ENCODE peak calls at places on chromosome X, in eight cellular contexts. One of them, this sample, is unnamed.

GRCh38 chrX:133402042-133402453 is 13.2 kb downstream of the GPC4 start:
- DNase-seq in suprapubic skin: no peak
- DNase-seq in RWPE1: no peak
- DNase-seq in choroid plexus epithelial cell: peak
- DNase-seq in lower lobe of right lung: no peak
- DNase-seq in heart right ventricle: no peak
- DNase-seq in HCT116: no peak
- DNase-seq in IMR-90: peak
- DNase-seq in this sample: no peak

GRCh38 chrX:41184312-41184711 is 99.1 kb downstream of the USP9X start:
- DNase-seq in suprapubic skin: no peak
- DNase-seq in RWPE1: no peak
- DNase-seq in choroid plexus epithelial cell: no peak
- DNase-seq in lower lobe of right lung: no peak
- DNase-seq in heart right ventricle: no peak
- DNase-seq in HCT116: no peak
- DNase-seq in IMR-90: no peak
- DNase-seq in this sample: no peak

GRCh38 chrX:19085975-19086772 is 36.1 kb downstream of the ADGRG2 start:
- DNase-seq in suprapubic skin: no peak
- DNase-seq in RWPE1: no peak
- DNase-seq in choroid plexus epithelial cell: no peak
- DNase-seq in lower lobe of right lung: peak
- DNase-seq in heart right ventricle: no peak
- DNase-seq in HCT116: no peak
- DNase-seq in IMR-90: no peak
- DNase-seq in this sample: peak

GRCh38 chrX:23959781-23960180 is 52.0 kb downstream of the CXorf58 start:
- DNase-seq in suprapubic skin: no peak
- DNase-seq in RWPE1: no peak
- DNase-seq in choroid plexus epithelial cell: no peak
- DNase-seq in lower lobe of right lung: no peak
- DNase-seq in heart right ventricle: no peak
- DNase-seq in HCT116: no peak
- DNase-seq in IMR-90: no peak
- DNase-seq in this sample: peak

GRCh38 chrX:111098874-111099273 is 2.9 kb downstream of the PAK3 start:
- DNase-seq in suprapubic skin: no peak
- DNase-seq in RWPE1: no peak
- DNase-seq in choroid plexus epithelial cell: peak
- DNase-seq in lower lobe of right lung: peak
- DNase-seq in heart right ventricle: peak
- DNase-seq in HCT116: peak
- DNase-seq in IMR-90: peak
- DNase-seq in this sample: no peak

GRCh38 chrX:30831082-30831481 is 58.0 kb downstream of the TAB3 start:
- DNase-seq in suprapubic skin: no peak
- DNase-seq in RWPE1: no peak
- DNase-seq in choroid plexus epithelial cell: no peak
- DNase-seq in lower lobe of right lung: no peak
- DNase-seq in heart right ventricle: no peak
- DNase-seq in HCT116: no peak
- DNase-seq in IMR-90: no peak
- DNase-seq in this sample: no peak

GRCh38 chrX:42220083-42220482 is 296.7 kb upstream of the CASK start:
- DNase-seq in suprapubic skin: no peak
- DNase-seq in RWPE1: no peak
- DNase-seq in choroid plexus epithelial cell: no peak
- DNase-seq in lower lobe of right lung: no peak
- DNase-seq in heart right ventricle: no peak
- DNase-seq in HCT116: no peak
- DNase-seq in IMR-90: no peak
- DNase-seq in this sample: no peak

GRCh38 chrX:18733273-18733672 is 25.8 kb downstream of the PPEF1 start:
- DNase-seq in suprapubic skin: no peak
- DNase-seq in RWPE1: no peak
- DNase-seq in choroid plexus epithelial cell: no peak
- DNase-seq in lower lobe of right lung: no peak
- DNase-seq in heart right ventricle: no peak
- DNase-seq in HCT116: no peak
- DNase-seq in IMR-90: no peak
- DNase-seq in this sample: no peak

GRCh38 chrX:19740744-19741143 is 146.7 kb downstream of the SH3KBP1 start:
- DNase-seq in suprapubic skin: no peak
- DNase-seq in RWPE1: no peak
- DNase-seq in choroid plexus epithelial cell: no peak
- DNase-seq in lower lobe of right lung: no peak
- DNase-seq in heart right ventricle: no peak
- DNase-seq in HCT116: no peak
- DNase-seq in IMR-90: no peak
- DNase-seq in this sample: no peak

GRCh38 chrX:68146054-68146453 is 287.2 kb downstream of the OPHN1 start:
- DNase-seq in suprapubic skin: no peak
- DNase-seq in RWPE1: peak
- DNase-seq in choroid plexus epithelial cell: peak
- DNase-seq in lower lobe of right lung: no peak
- DNase-seq in heart right ventricle: no peak
- DNase-seq in HCT116: peak
- DNase-seq in IMR-90: peak
- DNase-seq in this sample: no peak

GRCh38 chrX:44343412-44343942 is at the start of gene EFHC2:
- DNase-seq in suprapubic skin: no peak
- DNase-seq in RWPE1: no peak
- DNase-seq in choroid plexus epithelial cell: peak
- DNase-seq in lower lobe of right lung: peak
- DNase-seq in heart right ventricle: peak
- DNase-seq in HCT116: no peak
- DNase-seq in IMR-90: no peak
- DNase-seq in this sample: peak

GRCh38 chrX:47674776-47675175 is 15.8 kb upstream of the UXT start:
- DNase-seq in suprapubic skin: no peak
- DNase-seq in RWPE1: no peak
- DNase-seq in choroid plexus epithelial cell: no peak
- DNase-seq in lower lobe of right lung: no peak
- DNase-seq in heart right ventricle: no peak
- DNase-seq in HCT116: no peak
- DNase-seq in IMR-90: no peak
- DNase-seq in this sample: no peak

GRCh38 chrX:13261348-13261747 is 58.5 kb downstream of the ATXN3L start:
- DNase-seq in suprapubic skin: no peak
- DNase-seq in RWPE1: no peak
- DNase-seq in choroid plexus epithelial cell: no peak
- DNase-seq in lower lobe of right lung: no peak
- DNase-seq in heart right ventricle: no peak
- DNase-seq in HCT116: no peak
- DNase-seq in IMR-90: no peak
- DNase-seq in this sample: no peak

GRCh38 chrX:71251456-71251973 is 2.4 kb downstream of the ZMYM3 start:
- DNase-seq in suprapubic skin: no peak
- DNase-seq in RWPE1: no peak
- DNase-seq in choroid plexus epithelial cell: peak
- DNase-seq in lower lobe of right lung: no peak
- DNase-seq in heart right ventricle: no peak
- DNase-seq in HCT116: no peak
- DNase-seq in IMR-90: no peak
- DNase-seq in this sample: no peak

GRCh38 chrX:24902808-24903207 is 113.0 kb downstream of the ARX start:
- DNase-seq in suprapubic skin: no peak
- DNase-seq in RWPE1: no peak
- DNase-seq in choroid plexus epithelial cell: peak
- DNase-seq in lower lobe of right lung: no peak
- DNase-seq in heart right ventricle: no peak
- DNase-seq in HCT116: no peak
- DNase-seq in IMR-90: peak
- DNase-seq in this sample: no peak

GRCh38 chrX:24398766-24399165 is 38.3 kb downstream of the SUPT20HL1 start:
- DNase-seq in suprapubic skin: no peak
- DNase-seq in RWPE1: peak
- DNase-seq in choroid plexus epithelial cell: no peak
- DNase-seq in lower lobe of right lung: no peak
- DNase-seq in heart right ventricle: no peak
- DNase-seq in HCT116: no peak
- DNase-seq in IMR-90: no peak
- DNase-seq in this sample: no peak

GRCh38 chrX:31126205-31126604 is 54.4 kb upstream of the FTHL17 start:
- DNase-seq in suprapubic skin: no peak
- DNase-seq in RWPE1: no peak
- DNase-seq in choroid plexus epithelial cell: peak
- DNase-seq in lower lobe of right lung: no peak
- DNase-seq in heart right ventricle: no peak
- DNase-seq in HCT116: no peak
- DNase-seq in IMR-90: peak
- DNase-seq in this sample: no peak

GRCh38 chrX:105211051-105211575 is 9.4 kb downstream of the TEX13A start:
- DNase-seq in suprapubic skin: no peak
- DNase-seq in RWPE1: no peak
- DNase-seq in choroid plexus epithelial cell: no peak
- DNase-seq in lower lobe of right lung: no peak
- DNase-seq in heart right ventricle: no peak
- DNase-seq in HCT116: no peak
- DNase-seq in IMR-90: no peak
- DNase-seq in this sample: no peak

DNA sequence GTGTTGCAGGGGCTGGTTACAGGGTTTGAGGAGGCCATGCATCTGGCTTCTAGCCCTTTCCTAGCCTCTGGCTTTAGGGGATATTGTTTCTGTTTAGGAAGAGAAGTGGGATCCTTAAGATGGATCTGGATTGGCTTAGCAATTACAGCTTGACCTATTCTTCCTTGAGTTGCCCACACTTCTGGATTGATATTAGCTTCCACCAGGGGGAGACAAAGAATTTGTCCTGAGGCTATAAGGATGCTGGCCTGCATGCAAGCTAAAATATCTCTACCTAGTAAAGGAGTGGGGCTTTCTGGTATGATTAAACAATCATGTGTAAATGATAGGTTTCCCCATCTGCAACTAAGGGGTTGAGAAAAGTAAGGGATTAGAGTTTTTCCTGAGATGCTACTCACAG is 117.2 kb downstream of the TEX13C start:
- DNase-seq in suprapubic skin: no peak
- DNase-seq in RWPE1: no peak
- DNase-seq in choroid plexus epithelial cell: peak
- DNase-seq in lower lobe of right lung: no peak
- DNase-seq in heart right ventricle: no peak
- DNase-seq in HCT116: no peak
- DNase-seq in IMR-90: no peak
- DNase-seq in this sample: no peak
- TF ChIP-seq CTCF in suprapubic skin: no peak
- TF ChIP-seq CTCF in RWPE1: peak
- TF ChIP-seq CTCF in choroid plexus epithelial cell: no peak
- TF ChIP-seq CTCF in lower lobe of right lung: peak
- TF ChIP-seq CTCF in heart right ventricle: no peak
- TF ChIP-seq CTCF in HCT116: no peak
- TF ChIP-seq CTCF in IMR-90: peak
- TF ChIP-seq CTCF in this sample: no peak

DNA sequence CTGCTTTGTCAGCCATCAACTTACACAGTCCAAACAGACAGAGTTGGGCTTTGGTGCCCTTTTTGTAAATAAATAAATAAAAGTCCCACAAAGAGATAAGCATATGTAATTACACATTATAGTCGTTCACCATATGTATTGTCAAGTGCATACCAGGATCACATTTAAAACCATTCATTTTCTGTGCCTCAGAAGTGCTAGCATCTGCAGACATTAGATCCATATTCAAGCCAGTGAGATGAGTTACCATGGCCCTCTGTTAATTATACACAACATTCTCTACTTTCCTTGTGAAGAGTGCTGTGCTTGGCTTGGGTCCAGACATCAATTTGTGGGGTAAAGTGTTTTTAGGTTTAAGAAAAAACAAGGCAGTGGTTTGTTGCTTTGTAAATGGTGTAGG is 76.8 kb downstream of the ENOX2 start:
- DNase-seq in suprapubic skin: no peak
- DNase-seq in RWPE1: no peak
- DNase-seq in choroid plexus epithelial cell: no peak
- DNase-seq in lower lobe of right lung: no peak
- DNase-seq in heart right ventricle: no peak
- DNase-seq in HCT116: no peak
- DNase-seq in IMR-90: no peak
- DNase-seq in this sample: no peak
- TF ChIP-seq CTCF in suprapubic skin: no peak
- TF ChIP-seq CTCF in RWPE1: no peak
- TF ChIP-seq CTCF in choroid plexus epithelial cell: no peak
- TF ChIP-seq CTCF in lower lobe of right lung: no peak
- TF ChIP-seq CTCF in heart right ventricle: no peak
- TF ChIP-seq CTCF in HCT116: no peak
- TF ChIP-seq CTCF in IMR-90: no peak
- TF ChIP-seq CTCF in this sample: no peak

DNA sequence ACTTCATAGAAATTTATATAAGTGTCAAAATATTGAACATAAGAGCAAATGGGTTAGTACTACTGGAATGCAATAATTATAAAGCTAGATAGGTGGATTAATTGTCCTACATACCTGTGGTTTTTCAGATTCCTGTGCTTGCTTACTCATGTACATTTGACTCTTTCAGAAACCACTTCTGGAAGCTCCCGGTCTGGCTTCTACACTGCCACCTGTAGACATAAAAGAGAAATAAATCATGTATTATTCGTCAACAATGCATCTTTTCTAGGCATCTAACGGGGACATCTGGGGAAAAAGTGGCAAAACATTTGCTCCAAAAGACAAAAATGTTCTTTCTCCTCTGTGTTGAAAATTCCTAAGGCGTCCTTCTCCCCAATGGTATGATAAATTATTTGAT is 648.6 kb upstream of the DIPK2B start:
- DNase-seq in suprapubic skin: no peak
- DNase-seq in RWPE1: peak
- DNase-seq in choroid plexus epithelial cell: peak
- DNase-seq in lower lobe of right lung: no peak
- DNase-seq in heart right ventricle: no peak
- DNase-seq in HCT116: peak
- DNase-seq in IMR-90: peak
- DNase-seq in this sample: no peak
- TF ChIP-seq CTCF in suprapubic skin: peak
- TF ChIP-seq CTCF in RWPE1: peak
- TF ChIP-seq CTCF in choroid plexus epithelial cell: peak
- TF ChIP-seq CTCF in lower lobe of right lung: peak
- TF ChIP-seq CTCF in heart right ventricle: peak
- TF ChIP-seq CTCF in HCT116: no peak
- TF ChIP-seq CTCF in IMR-90: peak
- TF ChIP-seq CTCF in this sample: peak

DNA sequence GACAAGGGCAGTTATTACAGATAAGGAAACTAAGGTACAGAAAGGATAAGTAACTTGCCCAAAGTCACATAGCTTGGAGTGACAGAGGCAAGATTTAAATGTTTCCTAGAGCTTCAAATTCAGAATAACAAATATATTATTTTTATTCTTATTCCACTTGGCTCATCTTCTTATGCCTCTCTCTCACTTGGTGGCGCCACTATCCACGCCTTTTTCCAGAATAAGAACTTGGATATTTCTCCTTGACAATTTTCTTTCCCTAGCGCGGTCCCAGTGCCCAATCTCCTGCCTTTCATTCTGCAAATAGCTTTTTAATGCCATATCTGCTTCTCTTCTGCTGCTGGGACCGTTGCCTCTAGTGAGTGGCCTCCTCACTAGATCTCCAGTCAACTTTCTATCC is 78.5 kb downstream of the MSN start:
- DNase-seq in suprapubic skin: no peak
- DNase-seq in RWPE1: no peak
- DNase-seq in choroid plexus epithelial cell: peak
- DNase-seq in lower lobe of right lung: no peak
- DNase-seq in heart right ventricle: no peak
- DNase-seq in HCT116: no peak
- DNase-seq in IMR-90: no peak
- DNase-seq in this sample: no peak
- TF ChIP-seq CTCF in suprapubic skin: no peak
- TF ChIP-seq CTCF in RWPE1: no peak
- TF ChIP-seq CTCF in choroid plexus epithelial cell: peak
- TF ChIP-seq CTCF in lower lobe of right lung: no peak
- TF ChIP-seq CTCF in heart right ventricle: no peak
- TF ChIP-seq CTCF in HCT116: peak
- TF ChIP-seq CTCF in IMR-90: peak
- TF ChIP-seq CTCF in this sample: no peak

GRCh38 chrX:150361070-150361776 is 1.9 kb upstream of the MAMLD1 start:
- DNase-seq in suprapubic skin: no peak
- DNase-seq in RWPE1: no peak
- DNase-seq in choroid plexus epithelial cell: peak
- DNase-seq in lower lobe of right lung: peak
- DNase-seq in heart right ventricle: peak
- DNase-seq in HCT116: no peak
- DNase-seq in IMR-90: peak
- DNase-seq in this sample: no peak
- TF ChIP-seq CTCF in suprapubic skin: no peak
- TF ChIP-seq CTCF in RWPE1: no peak
- TF ChIP-seq CTCF in choroid plexus epithelial cell: peak
- TF ChIP-seq CTCF in lower lobe of right lung: no peak
- TF ChIP-seq CTCF in heart right ventricle: no peak
- TF ChIP-seq CTCF in HCT116: no peak
- TF ChIP-seq CTCF in IMR-90: peak
- TF ChIP-seq CTCF in this sample: no peak

This sample was measured in CD14-positive monocyte.